ENCODE peak calls at places on chromosomes 12 and 14, in five cellular contexts. One of them, this sample, is unnamed.
A peak's percentile ranks its signal among the peaks of the same experiment; 100 is the strongest.

GRCh38 chr14:104084251-104085002 is 1.1 kb upstream of the ASPG start:
- DNase-seq in HepG2: no peak
- DNase-seq in SK-N-SH: no peak
- DNase-seq in GM12878: no peak
- DNase-seq in K562: no peak
- DNase-seq in this sample: no peak

GRCh38 chr12:106790020-106790419 is 15.5 kb downstream of the RIC8B start:
- DNase-seq in K562: no peak
- DNase-seq in GM12878: no peak
- DNase-seq in HepG2: no peak
- DNase-seq in SK-N-SH: no peak
- DNase-seq in this sample: no peak

GRCh38 chr14:92680781-92681650 is 67.4 kb downstream of the LGMN start:
- DNase-seq in GM12878: no peak
- DNase-seq in HepG2: peak; percentile 40
- DNase-seq in SK-N-SH: peak; percentile 79
- DNase-seq in K562: peak; percentile 66
- DNase-seq in this sample: peak; percentile 26

GRCh38 chr12:18242380-18243089 is 18.8 kb upstream of the PIK3C2G start:
- DNase-seq in GM12878: no peak
- DNase-seq in HepG2: peak; percentile 72
- DNase-seq in SK-N-SH: no peak
- DNase-seq in K562: no peak
- DNase-seq in this sample: no peak

GRCh38 chr14:90642239-90642717 is 174.0 kb downstream of the TTC7B start:
- DNase-seq in SK-N-SH: no peak
- DNase-seq in GM12878: no peak
- DNase-seq in K562: no peak
- DNase-seq in HepG2: peak; percentile 76
- DNase-seq in this sample: no peak

GRCh38 chr12:28258998-28259397 is 68.7 kb downstream of the CCDC91 start:
- DNase-seq in GM12878: no peak
- DNase-seq in K562: no peak
- DNase-seq in SK-N-SH: no peak
- DNase-seq in HepG2: no peak
- DNase-seq in this sample: no peak

GRCh38 chr12:124445121-124445718 is 122.2 kb downstream of the NCOR2 start:
- DNase-seq in K562: no peak
- DNase-seq in SK-N-SH: no peak
- DNase-seq in HepG2: no peak
- DNase-seq in GM12878: no peak
- DNase-seq in this sample: no peak

GRCh38 chr14:52299692-52300278 is 14.3 kb upstream of the PTGER2 start:
- DNase-seq in K562: peak; percentile 12
- DNase-seq in SK-N-SH: peak; percentile 59
- DNase-seq in GM12878: no peak
- DNase-seq in HepG2: peak; percentile 59
- DNase-seq in this sample: peak; percentile 31

GRCh38 chr14:54187439-54187838 is 209.4 kb upstream of the CDKN3 start:
- DNase-seq in SK-N-SH: no peak
- DNase-seq in HepG2: no peak
- DNase-seq in K562: no peak
- DNase-seq in GM12878: no peak
- DNase-seq in this sample: no peak

GRCh38 chr12:17076335-17076734 is 470.4 kb upstream of the LMO3 start:
- DNase-seq in SK-N-SH: no peak
- DNase-seq in K562: no peak
- DNase-seq in HepG2: peak; percentile 8
- DNase-seq in GM12878: no peak
- DNase-seq in this sample: no peak

GRCh38 chr12:7269273-7269672 is 34.6 kb upstream of the ACSM4 start:
- DNase-seq in K562: no peak
- DNase-seq in SK-N-SH: no peak
- DNase-seq in HepG2: no peak
- DNase-seq in GM12878: no peak
- DNase-seq in this sample: no peak

GRCh38 chr14:61527325-61528100 is 167.8 kb upstream of the HIF1A start:
- DNase-seq in GM12878: no peak
- DNase-seq in HepG2: peak; percentile 30
- DNase-seq in K562: peak; percentile 7
- DNase-seq in SK-N-SH: no peak
- DNase-seq in this sample: no peak

GRCh38 chr12:94289551-94290312 is 141.4 kb downstream of the PLXNC1 start:
- DNase-seq in HepG2: no peak
- DNase-seq in GM12878: no peak
- DNase-seq in K562: no peak
- DNase-seq in SK-N-SH: no peak
- DNase-seq in this sample: no peak

GRCh38 chr12:48788522-48788851 is 402 bp downstream of the ADCY6 start:
- DNase-seq in HepG2: no peak
- DNase-seq in GM12878: no peak
- DNase-seq in SK-N-SH: peak; percentile 74
- DNase-seq in K562: no peak
- DNase-seq in this sample: no peak

GRCh38 chr14:63454863-63455622 is 88.1 kb downstream of the PPP2R5E start:
- DNase-seq in HepG2: no peak
- DNase-seq in K562: no peak
- DNase-seq in GM12878: no peak
- DNase-seq in SK-N-SH: no peak
- DNase-seq in this sample: no peak

GRCh38 chr12:69936214-69936731 is 111.2 kb downstream of the MYRFL start:
- DNase-seq in SK-N-SH: peak; percentile 18
- DNase-seq in GM12878: no peak
- DNase-seq in K562: no peak
- DNase-seq in HepG2: no peak
- DNase-seq in this sample: no peak

GRCh38 chr12:28313631-28314030 is 123.4 kb downstream of the CCDC91 start:
- DNase-seq in HepG2: no peak
- DNase-seq in GM12878: no peak
- DNase-seq in SK-N-SH: no peak
- DNase-seq in K562: no peak
- DNase-seq in this sample: no peak

GRCh38 chr14:61478971-61479473 is 157.6 kb downstream of the PRKCH start:
- DNase-seq in GM12878: no peak
- DNase-seq in K562: no peak
- DNase-seq in SK-N-SH: no peak
- DNase-seq in HepG2: no peak
- DNase-seq in this sample: no peak

GRCh38 chr12:58148405-58148804 is 207.0 kb downstream of the ATP23 start:
- DNase-seq in GM12878: no peak
- DNase-seq in SK-N-SH: peak; percentile 15
- DNase-seq in K562: peak; percentile 16
- DNase-seq in HepG2: no peak
- DNase-seq in this sample: peak; percentile 6

GRCh38 chr12:34291001-34291400 is 268.7 kb downstream of the ALG10 start:
- DNase-seq in GM12878: no peak
- DNase-seq in HepG2: no peak
- DNase-seq in K562: no peak
- DNase-seq in SK-N-SH: no peak
- DNase-seq in this sample: no peak

GRCh38 chr14:69571879-69572633 is 2.6 kb downstream of the CCDC177 start:
- DNase-seq in K562: peak; percentile 38
- DNase-seq in SK-N-SH: peak; percentile 84
- DNase-seq in HepG2: peak; percentile 17
- DNase-seq in GM12878: no peak
- DNase-seq in this sample: no peak

GRCh38 chr14:34258318-34258717 is 203.7 kb downstream of the SPTSSA start:
- DNase-seq in SK-N-SH: no peak
- DNase-seq in GM12878: no peak
- DNase-seq in HepG2: no peak
- DNase-seq in K562: no peak
- DNase-seq in this sample: no peak

GRCh38 chr12:106764738-106765137 is 9.7 kb upstream of the RIC8B start:
- DNase-seq in GM12878: no peak
- DNase-seq in HepG2: no peak
- DNase-seq in SK-N-SH: no peak
- DNase-seq in K562: no peak
- DNase-seq in this sample: no peak

GRCh38 chr12:3022961-3023360 is 54.2 kb upstream of the TSPAN9 start:
- DNase-seq in HepG2: no peak
- DNase-seq in GM12878: no peak
- DNase-seq in SK-N-SH: no peak
- DNase-seq in K562: no peak
- DNase-seq in this sample: no peak

GRCh38 chr12:2298556-2299195 is 245.9 kb downstream of the CACNA1C start:
- DNase-seq in GM12878: no peak
- DNase-seq in SK-N-SH: no peak
- DNase-seq in HepG2: no peak
- DNase-seq in K562: no peak
- DNase-seq in this sample: no peak

GRCh38 chr14:68824517-68825347 is 31.9 kb upstream of the ZFP36L1 start:
- DNase-seq in HepG2: peak; percentile 80
- DNase-seq in SK-N-SH: peak; percentile 86
- DNase-seq in K562: peak; percentile 80
- DNase-seq in GM12878: no peak
- DNase-seq in this sample: peak; percentile 76

GRCh38 chr12:62995097-62995496 is 60.1 kb upstream of the PPM1H start:
- DNase-seq in K562: no peak
- DNase-seq in HepG2: no peak
- DNase-seq in GM12878: no peak
- DNase-seq in SK-N-SH: no peak
- DNase-seq in this sample: no peak

GRCh38 chr14:64488590-64489099 is 15.0 kb downstream of the ZBTB25 start:
- DNase-seq in GM12878: no peak
- DNase-seq in K562: no peak
- DNase-seq in SK-N-SH: no peak
- DNase-seq in HepG2: no peak
- DNase-seq in this sample: no peak

GRCh38 chr12:102454808-102455760 is 25.3 kb downstream of the IGF1 start:
- DNase-seq in HepG2: peak; percentile 10
- DNase-seq in SK-N-SH: no peak
- DNase-seq in GM12878: no peak
- DNase-seq in K562: no peak
- DNase-seq in this sample: no peak

GRCh38 chr12:19200261-19200660 is 70.7 kb downstream of the PLEKHA5 start:
- DNase-seq in GM12878: no peak
- DNase-seq in SK-N-SH: no peak
- DNase-seq in HepG2: no peak
- DNase-seq in K562: no peak
- DNase-seq in this sample: no peak

GRCh38 chr12:544941-545635 is 85.3 kb downstream of the B4GALNT3 start:
- DNase-seq in GM12878: no peak
- DNase-seq in K562: no peak
- DNase-seq in HepG2: no peak
- DNase-seq in SK-N-SH: no peak
- DNase-seq in this sample: no peak
- H3K9ac ChIP-seq in GM12878: no peak overlapping the region
- H3K9ac ChIP-seq in K562: no peak overlapping the region
- H3K9ac ChIP-seq in HepG2: no peak overlapping the region
- H3K9ac ChIP-seq in SK-N-SH: no peak overlapping the region
- H3K9ac ChIP-seq in this sample: no peak overlapping the region

GRCh38 chr14:38090506-38090905 is 117.2 kb upstream of the SSTR1 start:
- DNase-seq in SK-N-SH: no peak
- DNase-seq in K562: no peak
- DNase-seq in HepG2: no peak
- DNase-seq in GM12878: no peak
- DNase-seq in this sample: no peak

GRCh38 chr14:38089123-38089522 is 118.6 kb upstream of the SSTR1 start:
- DNase-seq in K562: no peak
- DNase-seq in GM12878: no peak
- DNase-seq in HepG2: no peak
- DNase-seq in SK-N-SH: no peak
- DNase-seq in this sample: no peak
- TF ChIP-seq REST in K562: no peak
- TF ChIP-seq REST in GM12878: no peak
- TF ChIP-seq REST in HepG2: no peak
- TF ChIP-seq REST in SK-N-SH: no peak
- TF ChIP-seq REST in this sample: no peak

DNA sequence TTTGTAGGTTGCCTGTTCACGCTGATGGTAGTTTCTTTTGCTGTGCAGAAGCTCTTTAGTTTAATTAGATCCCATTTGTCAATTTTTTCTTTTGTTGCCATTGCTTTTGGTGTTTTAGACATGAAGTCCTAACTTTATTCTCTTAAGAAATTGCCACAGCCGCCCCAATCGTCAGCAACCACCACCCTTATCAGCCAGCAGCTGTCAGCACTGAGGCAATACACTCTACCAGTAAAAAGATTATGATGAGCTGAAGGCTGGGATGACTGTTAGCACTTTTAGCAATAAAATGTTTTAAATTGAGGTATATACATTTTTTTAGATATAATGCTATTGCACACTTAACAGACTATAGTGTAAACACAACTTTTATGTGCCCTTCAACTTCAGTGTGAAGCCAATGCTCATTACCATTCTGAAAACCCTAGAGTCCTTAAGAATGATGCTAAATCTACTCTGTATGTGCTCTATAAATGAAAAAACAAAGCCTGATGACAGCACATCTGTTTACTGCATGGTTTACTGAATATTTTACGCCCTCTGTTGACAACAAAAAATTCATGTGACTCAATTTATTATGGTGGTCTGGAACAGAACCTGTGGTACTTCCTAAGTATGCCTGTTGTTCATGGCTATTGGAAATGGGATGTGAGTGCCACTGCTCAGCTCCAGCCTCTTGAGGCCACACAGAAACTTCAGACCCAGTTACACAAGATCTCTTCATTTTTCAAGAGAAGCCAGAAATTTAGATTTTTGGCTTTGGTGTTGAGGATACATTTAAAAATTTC is 197.4 kb downstream of the DUSP6 start:
- DNase-seq in SK-N-SH: no peak
- DNase-seq in GM12878: no peak
- DNase-seq in HepG2: no peak
- DNase-seq in K562: no peak
- DNase-seq in this sample: no peak
- H2AFZ ChIP-seq in SK-N-SH: no peak overlapping the region
- H2AFZ ChIP-seq in GM12878: no peak overlapping the region
- H2AFZ ChIP-seq in HepG2: no peak overlapping the region
- H2AFZ ChIP-seq in K562: no peak overlapping the region
- H2AFZ ChIP-seq in this sample: no peak overlapping the region

DNA sequence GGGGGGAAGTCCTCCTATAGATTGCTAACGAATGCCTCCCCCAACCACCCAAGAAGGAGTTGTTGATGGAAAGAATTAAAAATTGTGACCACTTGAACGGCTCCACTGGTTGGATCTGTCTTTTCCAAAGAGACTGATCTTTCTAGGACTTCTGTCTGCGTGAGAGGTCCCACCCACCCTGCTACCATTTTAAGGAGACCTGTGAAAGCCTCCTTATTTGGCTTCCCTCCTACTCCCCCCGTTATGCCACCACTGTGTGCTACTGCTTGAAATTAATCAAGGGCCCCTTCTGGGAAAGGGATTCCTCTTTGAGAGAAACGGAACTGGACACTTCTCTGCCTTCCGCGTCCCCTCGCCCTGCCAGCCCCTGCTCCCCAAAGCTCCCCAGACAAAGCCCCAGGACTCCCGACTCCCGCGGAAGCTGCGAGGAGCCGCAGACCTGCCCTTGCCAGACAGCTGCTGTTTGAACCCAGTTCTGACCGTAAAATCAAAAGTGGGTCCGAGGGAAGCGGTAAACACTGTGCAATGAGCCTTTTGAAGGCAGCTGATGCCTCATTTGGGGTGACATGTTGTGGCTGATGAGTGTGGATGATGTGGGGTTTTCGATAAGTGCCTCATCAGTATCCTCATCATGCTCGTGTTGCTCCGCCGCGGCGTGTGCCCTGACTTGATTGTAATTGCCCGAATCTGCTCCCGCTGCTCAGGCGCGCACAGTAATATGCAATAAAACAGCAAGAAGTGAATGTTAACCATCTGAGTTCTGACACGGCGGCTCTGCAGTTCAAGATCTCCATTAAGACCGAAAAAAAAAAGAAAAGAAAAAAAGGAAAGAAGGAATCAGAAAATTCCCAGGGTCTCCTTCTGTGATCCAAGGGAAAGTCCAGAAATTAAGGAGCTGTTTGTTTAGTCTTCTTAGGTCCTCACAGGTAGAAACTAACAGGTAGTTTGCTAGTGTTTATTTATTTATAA is 48.2 kb downstream of the MBIP start:
- DNase-seq in HepG2: no peak
- DNase-seq in K562: no peak
- DNase-seq in GM12878: no peak
- DNase-seq in SK-N-SH: peak; percentile 7
- DNase-seq in this sample: no peak
- H3K9ac ChIP-seq in HepG2: no peak overlapping the region
- H3K9ac ChIP-seq in K562: peak overlapping the region; percentile 55
- H3K9ac ChIP-seq in GM12878: no peak overlapping the region
- H3K9ac ChIP-seq in SK-N-SH: no peak overlapping the region
- H3K9ac ChIP-seq in this sample: no peak overlapping the region